ENCODE peak calls at places on chromosomes 3 and 15, in six cellular contexts. O is nephron progenitor cell, A is epithelial cell of proximal tubule, I is SK-N-SH, S is adrenal gland, G is mucosa of descending colon. X is an unnamed sample.

GRCh38 chr3:42749753-42750231 is 23.3 kb downstream of the CCDC13 start:
- DNase-seq in O (no peak), A (no peak), I (no peak), S (no peak), G (no peak), X (peak)

GRCh38 chr15:77187751-77188464 is 117.0 kb upstream of the TSPAN3 start:
- DNase-seq in O (no peak), A (no peak), I (no peak), S (peak), G (no peak), X (no peak)

GRCh38 chr3:196813903-196814302 is 53.8 kb upstream of the SENP5 start:
- DNase-seq in O (no peak), A (no peak), I (no peak), S (no peak), G (no peak), X (no peak)

GRCh38 chr3:67901681-67902080 is 247.3 kb upstream of the SUCLG2 start:
- DNase-seq in O (no peak), A (no peak), I (no peak), S (no peak), G (no peak), X (no peak)

GRCh38 chr3:196914866-196915265 is 27.5 kb downstream of the NCBP2 start:
- DNase-seq in O (no peak), A (no peak), I (no peak), S (no peak), G (no peak), X (no peak)

GRCh38 chr3:171178714-171179113 is 152.2 kb upstream of the SLC2A2 start:
- DNase-seq in O (no peak), A (no peak), I (no peak), S (no peak), G (no peak), X (no peak)

GRCh38 chr3:139364549-139364948 is 20.7 kb downstream of the MRPS22 start:
- DNase-seq in O (no peak), A (no peak), I (no peak), S (no peak), G (no peak), X (no peak)

GRCh38 chr15:89845305-89845893 is 30.7 kb upstream of the ANPEP start:
- DNase-seq in O (no peak), A (peak), I (no peak), S (no peak), G (no peak), X (no peak)

GRCh38 chr15:67521770-67522568 is 1.0 kb downstream of the C15orf61 start:
- DNase-seq in O (no peak), A (no peak), I (peak), S (no peak), G (no peak), X (no peak)

GRCh38 chr3:40128169-40128568 is 181.3 kb upstream of the EIF1B start:
- DNase-seq in O (no peak), A (no peak), I (no peak), S (no peak), G (no peak), X (no peak)

GRCh38 chr3:158489181-158489580 is 81.8 kb upstream of the MLF1 start:
- DNase-seq in O (no peak), A (no peak), I (peak), S (no peak), G (no peak), X (no peak)

GRCh38 chr3:124600765-124601164 is 129.5 kb upstream of the UMPS start:
- DNase-seq in O (no peak), A (no peak), I (no peak), S (no peak), G (no peak), X (no peak)

GRCh38 chr15:34501131-34501530 is 63.5 kb upstream of the GOLGA8A start:
- DNase-seq in O (no peak), A (no peak), I (no peak), S (no peak), G (no peak), X (no peak)

GRCh38 chr3:181860243-181860642 is 148.5 kb downstream of the SOX2 start:
- DNase-seq in O (no peak), A (no peak), I (no peak), S (no peak), G (no peak), X (no peak)

GRCh38 chr15:62624541-62625399 is 417.8 kb upstream of the TPM1 start:
- DNase-seq in O (no peak), A (peak), I (no peak), S (no peak), G (no peak), X (no peak)

GRCh38 chr3:131361464-131362421 is 19.8 kb upstream of the NUDT16 start:
- DNase-seq in O (peak), A (peak), I (no peak), S (peak), G (peak), X (peak)

GRCh38 chr15:56098230-56098899 is 105.0 kb upstream of the NEDD4 start:
- DNase-seq in O (no peak), A (no peak), I (no peak), S (no peak), G (no peak), X (no peak)

GRCh38 chr15:80710635-80711553 is 15.8 kb downstream of the ABHD17C start:
- DNase-seq in O (no peak), A (no peak), I (no peak), S (no peak), G (no peak), X (no peak)

GRCh38 chr15:80906159-80906775 is 83.4 kb downstream of the MESD start:
- DNase-seq in O (peak), A (peak), I (no peak), S (peak), G (no peak), X (no peak)

GRCh38 chr3:187916072-187916471 is 170.8 kb upstream of the BCL6 start:
- DNase-seq in O (no peak), A (no peak), I (no peak), S (no peak), G (no peak), X (no peak)

GRCh38 chr3:24645047-24645446 is 150.4 kb upstream of the THRB start:
- DNase-seq in O (no peak), A (no peak), I (no peak), S (no peak), G (peak), X (no peak)

GRCh38 chr3:24639061-24639460 is 144.4 kb upstream of the THRB start:
- DNase-seq in O (no peak), A (no peak), I (no peak), S (no peak), G (no peak), X (no peak)

GRCh38 chr3:24639640-24640329 is 145.1 kb upstream of the THRB start:
- DNase-seq in O (no peak), A (no peak), I (no peak), S (no peak), G (no peak), X (no peak)

GRCh38 chr3:24641628-24642027 is 147.0 kb upstream of the THRB start:
- DNase-seq in O (no peak), A (no peak), I (no peak), S (no peak), G (no peak), X (no peak)

GRCh38 chr3:24640330-24640877 is 145.8 kb upstream of the THRB start:
- DNase-seq in O (no peak), A (no peak), I (peak), S (no peak), G (no peak), X (no peak)
- TF ChIP-seq CTCF in O (peak), A (peak), I (peak), S (peak), G (no peak), X (peak)

GRCh38 chr15:38565287-38565670 is 665 bp upstream of the RASGRP1 start:
- DNase-seq in O (no peak), A (no peak), I (no peak), S (no peak), G (peak), X (no peak)

GRCh38 chr15:38562278-38562677 is 2.3 kb downstream of the RASGRP1 start:
- DNase-seq in O (no peak), A (no peak), I (no peak), S (no peak), G (no peak), X (no peak)

GRCh38 chr15:38560456-38560926 is 4.1 kb downstream of the RASGRP1 start:
- DNase-seq in O (no peak), A (no peak), I (no peak), S (no peak), G (no peak), X (no peak)

GRCh38 chr15:38563723-38564519 is 693 bp downstream of the RASGRP1 start:
- DNase-seq in O (peak), A (no peak), I (peak), S (peak), G (peak), X (peak)

DNA sequence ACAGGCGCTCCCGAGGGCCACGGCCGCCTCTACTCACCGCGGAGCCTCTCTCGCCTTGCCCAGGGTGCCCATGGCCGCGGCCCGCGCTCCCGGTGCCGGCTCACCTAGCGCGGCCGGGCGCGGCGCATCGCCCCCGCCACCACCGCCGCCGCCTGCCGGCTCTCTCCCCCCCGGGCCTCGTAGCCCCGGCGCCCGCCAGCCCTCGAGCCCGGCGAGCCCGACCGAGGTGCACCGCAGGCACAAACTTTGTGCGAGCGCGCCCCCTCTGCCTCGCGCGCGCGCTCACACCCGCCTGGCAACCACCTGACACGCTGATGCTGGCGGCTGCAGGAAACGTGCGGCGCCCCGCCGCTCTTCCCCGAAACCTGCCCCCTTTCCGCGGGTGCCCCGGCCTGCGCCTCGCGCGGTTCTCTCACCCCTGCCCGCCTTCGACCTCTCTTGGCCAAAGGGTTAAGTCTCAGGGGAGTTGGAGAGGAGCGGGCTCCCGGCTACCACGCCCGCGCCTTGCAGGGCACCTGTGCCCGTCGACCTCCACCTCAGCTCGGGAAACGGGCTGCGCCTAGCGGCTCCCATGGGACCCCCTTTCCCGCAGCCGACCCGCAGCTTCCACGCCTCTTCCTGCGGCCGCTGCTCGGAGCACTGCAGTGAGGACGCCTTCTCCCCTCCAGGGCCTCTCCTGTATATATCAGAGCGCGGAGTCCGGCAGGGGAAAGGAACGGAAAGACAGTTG is at the start of gene RASGRP1:
- DNase-seq in O (peak), A (no peak), I (peak), S (peak), G (peak), X (peak)
- TF ChIP-seq CTCF in O (no peak), A (no peak), I (no peak), S (no peak), G (peak), X (no peak)

GRCh38 chr15:94910166-94910565 is 678.8 kb downstream of the MCTP2 start:
- DNase-seq in O (no peak), A (no peak), I (no peak), S (no peak), G (no peak), X (no peak)
- TF ChIP-seq CTCF in O (no peak), A (no peak), I (no peak), S (no peak), G (no peak), X (no peak)

GRCh38 chr15:96893159-96893906 is 562.8 kb downstream of the NR2F2 start:
- DNase-seq in O (peak), A (no peak), I (no peak), S (peak), G (no peak), X (peak)
- TF ChIP-seq CTCF in O (peak), A (peak), I (peak), S (peak), G (no peak), X (no peak)

GRCh38 chr15:72272997-72273352 is 621 bp upstream of the PARP6 start:
- DNase-seq in O (no peak), A (no peak), I (no peak), S (no peak), G (no peak), X (no peak)
- TF ChIP-seq CTCF in O (no peak), A (no peak), I (no peak), S (no peak), G (no peak), X (no peak)

DNA sequence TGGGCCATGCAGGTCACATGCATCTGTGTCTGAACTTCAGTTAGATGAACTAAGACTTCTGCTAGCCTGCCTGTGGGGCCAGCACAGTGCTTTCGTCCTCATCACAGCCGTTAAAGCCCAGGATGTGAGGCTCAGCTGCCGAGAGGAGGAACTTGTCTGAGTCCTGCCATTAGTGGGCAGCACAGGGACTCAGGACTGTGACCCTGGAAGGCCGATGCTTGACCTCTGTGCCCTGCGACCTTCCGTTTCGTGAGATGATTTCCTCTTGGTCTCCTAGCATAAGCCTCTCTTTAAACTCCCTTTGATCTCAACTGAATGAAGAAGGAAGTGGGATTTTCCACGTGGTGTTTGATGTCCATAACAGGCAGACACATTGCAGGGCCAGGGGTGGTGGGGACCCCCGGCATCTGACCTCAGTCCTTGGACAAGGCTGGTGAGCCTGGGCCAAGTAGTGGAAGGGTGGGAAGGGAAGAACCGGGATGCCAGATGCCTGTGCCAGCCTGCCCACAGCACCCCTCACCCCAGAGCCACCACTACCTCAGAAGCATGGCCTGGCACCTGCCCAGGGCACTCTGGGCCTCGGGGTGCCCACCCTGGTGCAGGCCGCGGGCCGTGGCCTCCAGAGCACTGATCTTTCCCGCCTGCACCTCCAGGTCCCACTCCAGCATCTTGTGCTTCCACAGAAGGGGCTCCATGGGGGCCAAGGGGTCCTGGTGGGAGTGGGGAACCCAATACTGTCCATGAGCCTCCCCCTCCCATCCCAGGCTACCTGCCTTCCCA is 21.6 kb downstream of the PLA2G4B start:
- DNase-seq in O (peak), A (no peak), I (no peak), S (no peak), G (no peak), X (no peak)
- TF ChIP-seq CTCF in O (no peak), A (peak), I (no peak), S (no peak), G (no peak), X (no peak)